ENCODE peak calls at places on chromosomes 11 and 22, in six cellular contexts. One of them, this sample, is unnamed. For H3K4me1, the result is how much of the 10 kb centered on the place peaks cover.

GRCh38 chr11:108915666-108916065 is 250.8 kb downstream of the DDX10 start:
- DNase-seq in esophagus squamous epithelium: no peak
- DNase-seq in right lobe of liver: no peak
- DNase-seq in fibroblast of lung: no peak
- DNase-seq in neural progenitor cell: no peak
- DNase-seq in pancreas: no peak
- DNase-seq in this sample: no peak

GRCh38 chr11:78138694-78139421 is 568 bp downstream of the ALG8 start:
- DNase-seq in esophagus squamous epithelium: no peak
- DNase-seq in right lobe of liver: no peak
- DNase-seq in neural progenitor cell: peak
- DNase-seq in fibroblast of lung: no peak
- DNase-seq in pancreas: peak
- DNase-seq in this sample: no peak

GRCh38 chr11:127493330-127493729 is 492.8 kb upstream of the KIRREL3 start:
- DNase-seq in neural progenitor cell: peak
- DNase-seq in fibroblast of lung: peak
- DNase-seq in pancreas: no peak
- DNase-seq in esophagus squamous epithelium: no peak
- DNase-seq in right lobe of liver: no peak
- DNase-seq in this sample: no peak

GRCh38 chr22:44667276-44667675 is 34.7 kb upstream of the PRR5 start:
- DNase-seq in pancreas: no peak
- DNase-seq in right lobe of liver: no peak
- DNase-seq in neural progenitor cell: no peak
- DNase-seq in esophagus squamous epithelium: no peak
- DNase-seq in fibroblast of lung: no peak
- DNase-seq in this sample: no peak

GRCh38 chr11:122042981-122043380 is 73.0 kb downstream of the BLID start:
- DNase-seq in pancreas: no peak
- DNase-seq in fibroblast of lung: no peak
- DNase-seq in neural progenitor cell: no peak
- DNase-seq in esophagus squamous epithelium: no peak
- DNase-seq in right lobe of liver: no peak
- DNase-seq in this sample: no peak

GRCh38 chr22:38942702-38943101 is 14.7 kb upstream of the APOBEC3A start:
- DNase-seq in fibroblast of lung: no peak
- DNase-seq in neural progenitor cell: peak
- DNase-seq in pancreas: no peak
- DNase-seq in right lobe of liver: no peak
- DNase-seq in esophagus squamous epithelium: no peak
- DNase-seq in this sample: no peak

GRCh38 chr11:73386026-73386425 is 9.8 kb downstream of the RELT start:
- DNase-seq in fibroblast of lung: no peak
- DNase-seq in neural progenitor cell: no peak
- DNase-seq in pancreas: no peak
- DNase-seq in right lobe of liver: peak
- DNase-seq in esophagus squamous epithelium: no peak
- DNase-seq in this sample: peak

GRCh38 chr11:20668844-20669832 is at the start of gene NELL1:
- DNase-seq in esophagus squamous epithelium: no peak
- DNase-seq in pancreas: no peak
- DNase-seq in right lobe of liver: no peak
- DNase-seq in neural progenitor cell: peak
- DNase-seq in fibroblast of lung: no peak
- DNase-seq in this sample: no peak

GRCh38 chr11:130070829-130071205 is 1.1 kb downstream of the APLP2 start:
- DNase-seq in neural progenitor cell: peak
- DNase-seq in right lobe of liver: peak
- DNase-seq in fibroblast of lung: peak
- DNase-seq in esophagus squamous epithelium: no peak
- DNase-seq in pancreas: no peak
- DNase-seq in this sample: no peak

GRCh38 chr22:25048659-25049657 is 96.4 kb downstream of the KIAA1671 start:
- DNase-seq in neural progenitor cell: peak
- DNase-seq in right lobe of liver: peak
- DNase-seq in esophagus squamous epithelium: no peak
- DNase-seq in pancreas: peak
- DNase-seq in fibroblast of lung: peak
- DNase-seq in this sample: peak

GRCh38 chr22:43391306-43391705 is 20.5 kb upstream of the MPPED1 start:
- DNase-seq in neural progenitor cell: no peak
- DNase-seq in pancreas: no peak
- DNase-seq in right lobe of liver: peak
- DNase-seq in fibroblast of lung: no peak
- DNase-seq in esophagus squamous epithelium: no peak
- DNase-seq in this sample: no peak

GRCh38 chr11:88861618-88862017 is 204.2 kb downstream of the GRM5 start:
- DNase-seq in fibroblast of lung: no peak
- DNase-seq in neural progenitor cell: no peak
- DNase-seq in right lobe of liver: no peak
- DNase-seq in esophagus squamous epithelium: no peak
- DNase-seq in pancreas: no peak
- DNase-seq in this sample: no peak

DNA sequence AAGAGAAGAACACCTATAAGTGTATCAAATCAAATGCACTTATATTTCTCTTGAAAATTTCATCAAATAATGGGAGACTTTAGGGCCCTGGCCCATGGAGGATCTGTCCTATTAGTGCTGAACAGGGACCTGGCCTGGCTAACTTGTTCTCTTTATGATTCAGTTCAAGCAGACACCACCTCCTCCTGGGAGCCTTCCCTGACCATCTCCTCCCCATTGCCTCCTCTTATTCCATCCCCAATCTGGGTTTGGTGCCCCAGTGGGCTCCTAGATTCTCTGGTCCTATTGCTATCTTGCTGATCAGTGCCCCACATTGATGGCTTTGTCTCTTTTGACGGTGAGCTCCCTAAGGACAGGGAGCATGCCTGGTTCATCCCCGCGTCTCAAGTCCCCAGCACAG is 60.1 kb downstream of the MICAL2 start:
- DNase-seq in fibroblast of lung: no peak
- DNase-seq in right lobe of liver: no peak
- DNase-seq in neural progenitor cell: no peak
- DNase-seq in esophagus squamous epithelium: no peak
- DNase-seq in pancreas: no peak
- DNase-seq in this sample: no peak
- H3K4me1 ChIP-seq in fibroblast of lung: under half
- H3K4me1 ChIP-seq in right lobe of liver: under half
- H3K4me1 ChIP-seq in neural progenitor cell: under half
- H3K4me1 ChIP-seq in esophagus squamous epithelium: under half
- H3K4me1 ChIP-seq in pancreas: under half
- H3K4me1 ChIP-seq in this sample: under half

DNA sequence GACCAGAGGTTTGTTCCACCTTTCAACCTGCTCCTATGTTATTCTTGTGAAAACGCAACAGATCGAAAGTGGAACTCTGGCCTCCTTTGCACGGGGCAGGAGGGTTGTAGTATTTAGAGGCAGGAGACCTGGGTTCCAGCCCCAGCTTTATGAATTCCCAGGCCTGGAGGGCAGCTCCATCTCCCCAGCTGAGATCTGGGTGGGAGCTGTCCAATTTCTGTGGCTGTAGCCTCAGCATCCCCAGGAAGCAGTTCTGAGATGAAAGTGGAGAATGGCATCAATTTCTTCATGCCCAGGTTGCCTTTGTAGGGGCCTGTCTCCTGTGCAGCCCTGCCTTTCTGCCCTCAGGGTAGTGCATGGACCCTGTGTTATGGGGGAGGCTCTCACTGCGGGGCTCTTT is 4.1 kb downstream of the FADS2 start:
- DNase-seq in neural progenitor cell: no peak
- DNase-seq in right lobe of liver: no peak
- DNase-seq in esophagus squamous epithelium: no peak
- DNase-seq in pancreas: no peak
- DNase-seq in fibroblast of lung: no peak
- DNase-seq in this sample: no peak
- H3K4me3 ChIP-seq in neural progenitor cell: no peak
- H3K4me3 ChIP-seq in right lobe of liver: no peak
- H3K4me3 ChIP-seq in esophagus squamous epithelium: no peak
- H3K4me3 ChIP-seq in pancreas: no peak
- H3K4me3 ChIP-seq in fibroblast of lung: no peak
- H3K4me3 ChIP-seq in this sample: no peak

DNA sequence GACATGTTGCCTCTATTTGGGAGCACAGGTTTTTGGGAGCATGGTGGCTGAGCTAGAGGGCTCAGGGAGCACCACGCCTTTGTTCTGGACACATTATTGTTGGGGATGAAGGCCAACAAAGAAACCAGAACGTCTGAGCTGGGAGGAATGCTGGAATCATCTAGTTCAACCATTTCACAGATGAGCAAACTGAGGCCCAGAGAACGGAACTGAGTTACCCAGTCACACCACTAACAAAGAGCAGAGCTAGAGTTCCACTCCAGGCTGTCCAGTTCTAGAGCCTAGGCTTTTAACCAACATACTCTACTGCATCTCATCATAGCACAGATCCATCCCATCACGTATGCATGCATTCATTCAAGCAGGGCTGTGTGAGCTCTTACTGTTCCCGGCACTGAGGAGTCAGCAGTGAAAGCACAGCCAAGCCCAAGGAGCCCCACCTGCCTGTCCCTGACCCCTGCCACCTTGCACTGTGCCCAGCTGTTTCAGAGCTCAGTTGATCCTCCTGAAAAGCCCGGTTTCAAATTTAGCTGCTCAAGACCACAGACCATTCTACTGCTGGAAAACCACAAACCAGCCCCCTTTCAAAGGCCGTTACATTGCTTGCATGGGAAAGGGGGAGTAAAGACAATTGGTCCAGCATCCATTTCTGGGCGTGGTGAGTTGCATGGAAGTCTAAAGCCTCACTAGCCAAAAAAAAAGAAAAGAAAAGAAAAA is 16.9 kb upstream of the TCF20 start:
- DNase-seq in neural progenitor cell: no peak
- DNase-seq in right lobe of liver: no peak
- DNase-seq in pancreas: no peak
- DNase-seq in fibroblast of lung: no peak
- DNase-seq in esophagus squamous epithelium: no peak
- DNase-seq in this sample: peak
- H3K27ac ChIP-seq in neural progenitor cell: no peak
- H3K27ac ChIP-seq in right lobe of liver: no peak
- H3K27ac ChIP-seq in pancreas: no peak
- H3K27ac ChIP-seq in fibroblast of lung: no peak
- H3K27ac ChIP-seq in esophagus squamous epithelium: no peak
- H3K27ac ChIP-seq in this sample: no peak

GRCh38 chr11:116984589-116984988 is 113.6 kb downstream of the SIK3 start:
- DNase-seq in right lobe of liver: no peak
- DNase-seq in fibroblast of lung: peak
- DNase-seq in pancreas: no peak
- DNase-seq in esophagus squamous epithelium: no peak
- DNase-seq in neural progenitor cell: no peak
- DNase-seq in this sample: no peak
- H3K4me1 ChIP-seq in right lobe of liver: under half
- H3K4me1 ChIP-seq in fibroblast of lung: under half
- H3K4me1 ChIP-seq in pancreas: under half
- H3K4me1 ChIP-seq in esophagus squamous epithelium: under half
- H3K4me1 ChIP-seq in neural progenitor cell: under half
- H3K4me1 ChIP-seq in this sample: half or more

GRCh38 chr11:3169952-3170755 is 5.0 kb upstream of the OSBPL5 start:
- DNase-seq in right lobe of liver: no peak
- DNase-seq in esophagus squamous epithelium: no peak
- DNase-seq in neural progenitor cell: no peak
- DNase-seq in fibroblast of lung: no peak
- DNase-seq in pancreas: no peak
- DNase-seq in this sample: peak
- H3K4me3 ChIP-seq in right lobe of liver: no peak
- H3K4me3 ChIP-seq in esophagus squamous epithelium: no peak
- H3K4me3 ChIP-seq in neural progenitor cell: no peak
- H3K4me3 ChIP-seq in fibroblast of lung: no peak
- H3K4me3 ChIP-seq in pancreas: no peak
- H3K4me3 ChIP-seq in this sample: peak

GRCh38 chr22:29751139-29751538 is 15.7 kb downstream of the ZMAT5 start:
- DNase-seq in neural progenitor cell: no peak
- DNase-seq in pancreas: no peak
- DNase-seq in fibroblast of lung: no peak
- DNase-seq in esophagus squamous epithelium: no peak
- DNase-seq in right lobe of liver: no peak
- DNase-seq in this sample: no peak

GRCh38 chr22:29756341-29756740 is 10.5 kb downstream of the ZMAT5 start:
- DNase-seq in neural progenitor cell: no peak
- DNase-seq in fibroblast of lung: no peak
- DNase-seq in right lobe of liver: no peak
- DNase-seq in esophagus squamous epithelium: no peak
- DNase-seq in pancreas: no peak
- DNase-seq in this sample: no peak

GRCh38 chr22:29755889-29756288 is 10.9 kb downstream of the ZMAT5 start:
- DNase-seq in neural progenitor cell: no peak
- DNase-seq in esophagus squamous epithelium: no peak
- DNase-seq in right lobe of liver: no peak
- DNase-seq in fibroblast of lung: no peak
- DNase-seq in pancreas: no peak
- DNase-seq in this sample: no peak

GRCh38 chr22:29751669-29752068 is 15.1 kb downstream of the ZMAT5 start:
- DNase-seq in right lobe of liver: no peak
- DNase-seq in pancreas: no peak
- DNase-seq in esophagus squamous epithelium: no peak
- DNase-seq in neural progenitor cell: no peak
- DNase-seq in fibroblast of lung: no peak
- DNase-seq in this sample: no peak

GRCh38 chr22:29753808-29754657 is 12.8 kb downstream of the ZMAT5 start:
- DNase-seq in esophagus squamous epithelium: no peak
- DNase-seq in right lobe of liver: no peak
- DNase-seq in pancreas: no peak
- DNase-seq in fibroblast of lung: no peak
- DNase-seq in neural progenitor cell: no peak
- DNase-seq in this sample: no peak
- H3K27ac ChIP-seq in esophagus squamous epithelium: no peak
- H3K27ac ChIP-seq in right lobe of liver: no peak
- H3K27ac ChIP-seq in pancreas: no peak
- H3K27ac ChIP-seq in fibroblast of lung: no peak
- H3K27ac ChIP-seq in neural progenitor cell: no peak
- H3K27ac ChIP-seq in this sample: no peak

DNA sequence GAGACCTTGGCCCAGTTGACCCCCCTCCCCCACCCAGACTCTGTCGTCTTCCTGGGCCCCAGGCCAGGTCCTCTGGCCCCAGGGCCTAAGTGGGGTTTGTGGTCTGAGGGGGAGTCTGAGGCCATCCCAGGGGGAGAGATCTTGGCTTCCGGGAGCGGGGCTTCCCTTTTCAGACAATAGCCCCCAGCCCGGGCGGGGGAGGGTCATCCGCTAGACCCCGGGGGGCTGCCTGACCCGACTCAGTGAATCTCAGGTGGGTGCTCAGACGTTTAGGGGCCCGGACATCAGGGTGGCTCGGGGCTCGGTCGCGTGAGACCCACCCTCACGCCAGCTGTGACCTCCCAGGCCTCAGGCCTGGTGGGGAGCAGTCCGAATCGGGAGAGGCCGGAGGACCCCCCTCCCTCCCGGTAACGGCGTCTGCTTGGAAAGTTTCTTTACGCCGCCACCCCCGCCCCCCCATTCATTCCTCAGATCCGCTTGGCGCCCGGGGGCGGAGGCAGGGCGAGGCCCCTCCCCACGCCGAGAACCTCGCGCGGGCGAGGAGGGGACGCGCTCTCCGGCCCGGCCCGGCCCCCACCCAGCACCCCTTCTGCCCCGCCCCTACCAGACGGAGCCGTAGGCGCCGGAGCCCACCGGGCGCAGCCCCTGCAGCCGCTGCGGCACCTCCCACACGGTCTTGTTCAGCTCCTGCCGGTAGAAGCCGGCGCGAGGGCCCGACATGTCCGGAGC is 443 bp downstream of the MAPK11 start:
- DNase-seq in pancreas: peak
- DNase-seq in fibroblast of lung: no peak
- DNase-seq in right lobe of liver: no peak
- DNase-seq in neural progenitor cell: no peak
- DNase-seq in esophagus squamous epithelium: no peak
- DNase-seq in this sample: no peak
- H3K4me1 ChIP-seq in pancreas: under half
- H3K4me1 ChIP-seq in fibroblast of lung: under half
- H3K4me1 ChIP-seq in right lobe of liver: under half
- H3K4me1 ChIP-seq in neural progenitor cell: under half
- H3K4me1 ChIP-seq in esophagus squamous epithelium: under half
- H3K4me1 ChIP-seq in this sample: under half

This sample was measured in heart left ventricle.